ENCODE peak calls at places on chromosomes 6 and 20, in five cellular contexts. I is uterus, L is stomach, W is Peyer's patch, B is lower leg skin. Y is an unnamed sample.

GRCh38 chr6:36701401-36701991 is 3.9 kb downstream of the RAB44 start:
- DNase-seq in I (no peak), L (no peak), W (no peak), B (peak), Y (no peak)

GRCh38 chr6:24766685-24767462 is 7.9 kb upstream of the GMNN start:
- DNase-seq in I (no peak), L (no peak), W (no peak), B (no peak), Y (peak)

GRCh38 chr6:155066371-155066770 is 71.3 kb downstream of the TIAM2 start:
- DNase-seq in I (no peak), L (no peak), W (no peak), B (peak), Y (no peak)

GRCh38 chr20:13771853-13772453 is 12.8 kb downstream of the ESF1 start:
- DNase-seq in I (no peak), L (no peak), W (no peak), B (no peak), Y (peak)

GRCh38 chr6:79810153-79810806 is 137.1 kb downstream of the ELOVL4 start:
- DNase-seq in I (no peak), L (no peak), W (no peak), B (no peak), Y (no peak)

GRCh38 chr6:164184410-164184809 is 769.9 kb downstream of the QKI start:
- DNase-seq in I (no peak), L (no peak), W (no peak), B (no peak), Y (no peak)

GRCh38 chr6:117265425-117266266 is at the start of gene VGLL2:
- DNase-seq in I (no peak), L (no peak), W (no peak), B (no peak), Y (no peak)

GRCh38 chr6:166781331-166781730 is 154.3 kb upstream of the RPS6KA2 start:
- DNase-seq in I (no peak), L (no peak), W (no peak), B (peak), Y (no peak)

GRCh38 chr20:2508631-2509467 is at the start of gene ZNF343:
- DNase-seq in I (peak), L (peak), W (peak), B (peak), Y (peak)

GRCh38 chr6:20056350-20056992 is 155.8 kb downstream of the MBOAT1 start:
- DNase-seq in I (no peak), L (no peak), W (no peak), B (no peak), Y (peak)

GRCh38 chr6:134464690-134465411 is 146.9 kb upstream of the SGK1 start:
- DNase-seq in I (no peak), L (no peak), W (no peak), B (no peak), Y (no peak)

GRCh38 chr20:49455691-49456090 is 26.8 kb downstream of the KCNB1 start:
- DNase-seq in I (no peak), L (no peak), W (no peak), B (no peak), Y (no peak)

GRCh38 chr20:15627501-15627903 is 945.7 kb downstream of the KIF16B start:
- DNase-seq in I (no peak), L (no peak), W (no peak), B (no peak), Y (no peak)

GRCh38 chr20:34874094-34874654 is 1.5 kb upstream of the GGT7 start:
- DNase-seq in I (peak), L (peak), W (peak), B (peak), Y (peak)

GRCh38 chr20:44324343-44324742 is 12.5 kb upstream of the R3HDML start:
- DNase-seq in I (no peak), L (no peak), W (peak), B (no peak), Y (no peak)

GRCh38 chr6:169921853-169922779 is 170.7 kb downstream of the ERMARD start:
- DNase-seq in I (no peak), L (no peak), W (no peak), B (no peak), Y (no peak)
- TF ChIP-seq POLR2A in I (no peak), L (no peak), W (no peak), B (no peak), Y (no peak)

DNA sequence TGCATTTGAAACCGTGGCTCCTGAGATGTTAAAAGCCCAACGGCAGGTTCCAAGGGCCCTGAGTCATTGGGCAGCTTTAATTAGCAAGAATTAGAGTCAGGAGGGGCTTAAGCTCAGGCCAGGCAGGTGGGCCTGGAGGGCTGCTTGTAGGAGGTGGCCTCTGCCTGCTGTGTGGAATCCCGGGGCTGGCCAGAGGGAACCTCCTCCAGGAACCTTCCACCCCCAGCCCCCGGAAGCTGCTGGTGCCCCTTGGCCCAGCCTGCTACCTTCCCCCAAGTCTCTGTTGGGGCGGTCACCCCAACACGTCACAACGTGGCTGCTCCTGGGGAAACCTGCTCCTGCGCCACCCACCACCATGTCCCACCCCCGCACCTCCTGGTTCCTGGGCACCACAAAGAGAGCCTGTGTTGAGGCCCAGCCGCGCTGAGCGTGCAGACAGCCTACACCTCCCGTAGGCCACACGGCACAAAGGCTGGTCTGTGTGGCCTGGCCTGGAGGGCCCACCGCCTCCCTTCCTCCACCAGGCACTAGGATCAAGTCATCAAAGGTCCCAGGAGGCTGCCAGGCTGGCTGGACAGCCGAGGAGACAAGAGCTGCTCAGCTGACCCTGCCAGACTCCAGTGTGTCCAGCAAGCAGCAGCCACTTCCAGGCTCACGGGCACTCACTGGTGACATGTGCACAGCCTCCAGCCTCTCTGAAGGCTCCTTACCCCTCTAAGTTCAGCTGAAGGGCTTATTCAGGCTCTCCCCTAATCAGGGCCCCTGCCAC is 86.3 kb downstream of the SNX5 start:
- DNase-seq in I (no peak), L (no peak), W (no peak), B (no peak), Y (no peak)
- TF ChIP-seq POLR2A in I (no peak), L (no peak), W (no peak), B (no peak), Y (no peak)

GRCh38 chr6:125953502-125953875 is 3.1 kb upstream of the HINT3 start:
- DNase-seq in I (no peak), L (peak), W (peak), B (no peak), Y (no peak)

GRCh38 chr6:125957391-125957693 is 772 bp downstream of the HINT3 start:
- DNase-seq in I (no peak), L (no peak), W (no peak), B (no peak), Y (no peak)

GRCh38 chr6:125954735-125955410 is 1.7 kb upstream of the HINT3 start:
- DNase-seq in I (no peak), L (no peak), W (no peak), B (no peak), Y (peak)

GRCh38 chr6:125957845-125958244 is 1.3 kb downstream of the HINT3 start:
- DNase-seq in I (no peak), L (no peak), W (no peak), B (no peak), Y (peak)

DNA sequence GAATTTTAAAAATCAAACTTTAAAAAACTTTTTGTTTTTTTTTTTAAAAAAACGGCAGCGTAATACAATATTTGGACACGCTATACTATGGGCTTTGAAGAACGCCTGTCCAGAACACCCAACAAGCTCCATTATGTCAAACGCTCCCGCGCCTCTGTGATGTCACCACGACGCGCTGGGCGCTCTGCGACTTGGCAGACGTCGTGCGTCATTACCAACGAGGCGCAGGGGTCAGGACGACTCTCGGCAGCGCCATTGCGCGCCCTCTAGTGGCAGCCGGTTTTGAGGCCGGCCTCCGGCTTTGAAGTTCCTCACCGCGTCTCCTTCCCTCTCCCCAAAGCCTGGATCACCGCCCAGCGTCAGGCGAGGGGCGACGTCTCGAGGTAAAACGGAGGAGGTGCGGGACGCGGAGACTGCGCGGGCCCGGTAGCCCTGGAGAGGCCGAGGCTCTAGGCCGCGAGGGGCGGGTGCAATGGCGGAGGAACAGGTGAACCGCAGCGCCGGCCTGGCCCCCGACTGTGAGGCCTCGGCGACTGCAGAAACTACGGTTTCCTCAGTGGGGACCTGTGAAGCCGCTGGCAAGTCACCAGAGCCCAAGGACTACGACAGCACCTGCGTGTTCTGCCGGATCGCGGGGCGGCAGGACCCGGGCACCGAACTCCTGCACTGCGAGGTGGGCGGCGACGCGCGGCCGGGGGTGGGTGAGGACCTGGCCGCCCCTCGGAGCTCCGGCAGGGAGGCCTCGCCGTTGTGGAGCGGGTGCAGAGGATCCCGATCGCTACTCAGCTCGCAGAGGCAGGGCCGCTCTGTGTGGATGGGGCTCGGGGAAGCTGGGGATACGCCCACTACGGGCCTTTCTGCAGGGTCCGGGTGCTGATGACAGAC is at the start of gene HINT3:
- DNase-seq in I (peak), L (peak), W (peak), B (peak), Y (peak)
- TF ChIP-seq POLR2A in I (peak), L (no peak), W (peak), B (no peak), Y (peak)

GRCh38 chr20:62364911-62365736 is 2.0 kb downstream of the LAMA5 start:
- DNase-seq in I (peak), L (peak), W (no peak), B (no peak), Y (no peak)
- TF ChIP-seq POLR2A in I (no peak), L (no peak), W (no peak), B (no peak), Y (no peak)

DNA sequence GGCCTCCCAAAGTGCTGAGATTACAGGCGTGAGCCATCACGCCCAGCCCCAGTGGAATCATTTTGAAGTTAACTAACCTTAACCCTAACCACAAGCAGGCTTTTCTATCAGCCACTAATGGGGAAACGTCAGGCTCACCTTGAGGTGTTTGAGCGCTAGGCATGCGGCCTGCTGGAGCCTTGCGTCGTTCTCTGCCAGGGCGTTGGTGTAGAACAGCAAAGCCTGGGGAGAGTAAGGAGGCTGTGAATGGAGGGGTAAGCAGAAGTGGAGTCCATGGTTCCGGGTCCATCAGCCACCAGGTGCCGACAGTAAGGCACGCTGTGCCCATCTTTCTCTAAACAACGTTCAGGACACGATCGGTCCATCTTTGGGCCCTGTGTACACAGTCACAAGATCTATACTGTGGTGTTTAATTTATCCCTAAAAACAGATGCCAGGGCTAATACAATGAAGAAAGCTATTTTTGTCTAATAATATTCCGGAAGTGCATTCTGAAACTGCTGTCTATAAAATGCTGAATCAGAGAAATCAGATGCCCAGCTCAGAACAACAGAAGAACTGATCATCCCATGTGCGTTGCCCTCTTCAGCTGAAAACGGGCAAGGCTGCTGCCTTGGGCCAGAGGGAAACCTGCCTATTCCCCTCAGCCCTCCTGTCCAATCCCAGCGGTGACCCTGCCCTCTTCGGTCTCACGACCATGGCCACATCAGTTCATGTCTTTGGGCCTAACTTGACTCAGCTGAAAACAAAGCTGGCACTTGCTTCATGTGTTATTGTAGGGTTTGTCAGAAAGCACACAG is 79.6 kb downstream of the PTPN1 start:
- DNase-seq in I (no peak), L (no peak), W (no peak), B (no peak), Y (no peak)
- TF ChIP-seq POLR2A in I (no peak), L (no peak), W (no peak), B (no peak), Y (no peak)

GRCh38 chr20:58650181-58650775 is 805 bp upstream of the STX16 start:
- DNase-seq in I (no peak), L (no peak), W (peak), B (no peak), Y (no peak)
- TF ChIP-seq POLR2A in I (no peak), L (no peak), W (no peak), B (no peak), Y (no peak)

DNA sequence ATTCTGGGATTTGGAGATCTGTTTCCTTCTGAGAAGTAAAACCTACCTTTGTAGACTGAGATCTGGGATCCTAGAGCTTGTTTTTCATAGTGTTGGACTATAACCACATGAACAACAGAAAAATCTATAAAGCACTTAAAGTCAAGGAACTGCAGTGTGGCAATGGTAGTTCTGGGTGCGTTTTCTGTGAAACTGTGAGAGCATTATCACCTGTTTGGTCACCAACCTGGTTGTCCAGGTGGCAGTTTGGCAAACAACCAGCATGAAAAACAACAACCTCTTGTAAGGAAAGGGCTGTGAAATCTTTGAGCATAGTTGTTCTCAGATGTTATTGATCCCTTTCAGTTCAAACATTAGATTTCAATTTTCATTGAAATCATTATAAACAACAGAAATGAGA is 215.8 kb upstream of the CITED2 start:
- DNase-seq in I (no peak), L (peak), W (no peak), B (no peak), Y (no peak)
- TF ChIP-seq POLR2A in I (no peak), L (no peak), W (no peak), B (no peak), Y (no peak)

DNA sequence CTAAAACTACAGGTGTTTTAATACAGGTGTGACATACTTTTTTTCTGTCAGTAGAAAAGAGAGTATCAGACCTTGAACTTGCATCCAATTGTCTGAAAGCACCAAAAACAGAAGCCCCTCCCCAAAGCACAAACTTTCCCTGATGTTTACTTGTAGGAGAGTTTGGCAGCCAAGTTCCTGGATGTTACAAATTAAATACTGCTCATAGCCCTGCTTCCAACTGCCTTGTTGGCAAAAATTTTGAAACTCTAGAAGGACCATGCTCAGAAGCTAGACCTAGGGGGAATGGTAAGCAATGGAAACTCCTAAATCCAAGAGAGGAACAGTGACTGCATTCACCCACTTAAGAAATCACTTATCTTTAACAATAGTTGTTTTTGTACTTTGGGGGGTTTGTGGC is 17.0 kb upstream of the ARG1 start:
- DNase-seq in I (no peak), L (no peak), W (no peak), B (no peak), Y (no peak)
- TF ChIP-seq POLR2A in I (no peak), L (no peak), W (no peak), B (no peak), Y (no peak)

Y was measured in erythroblast.